ENCODE peak calls at places on chromosomes 2 and 18, in ten cellular contexts. One of them, this sample, is unnamed. For H3K4me1, the result is how much of the 10 kb centered on the place peaks cover.

GRCh38 chr2:109335586-109336266 is 206.7 kb downstream of the SH3RF3 start:
- DNase-seq in mucosa of descending colon: no peak
- DNase-seq in PC-9: no peak
- DNase-seq in right lobe of liver: no peak
- DNase-seq in K562: no peak
- DNase-seq in stomach: no peak
- DNase-seq in uterus: no peak
- DNase-seq in HCT116: no peak
- DNase-seq in CD8-positive, alpha-beta T cell: no peak
- DNase-seq in A549: no peak
- DNase-seq in this sample: peak

GRCh38 chr2:200592414-200593075 is 6.7 kb downstream of the AOX1 start:
- DNase-seq in stomach: no peak
- DNase-seq in A549: no peak
- DNase-seq in uterus: no peak
- DNase-seq in right lobe of liver: no peak
- DNase-seq in PC-9: no peak
- DNase-seq in K562: no peak
- DNase-seq in HCT116: no peak
- DNase-seq in CD8-positive, alpha-beta T cell: no peak
- DNase-seq in mucosa of descending colon: no peak
- DNase-seq in this sample: peak

GRCh38 chr2:145022671-145023330 is 502.9 kb upstream of the ZEB2 start:
- DNase-seq in mucosa of descending colon: no peak
- DNase-seq in CD8-positive, alpha-beta T cell: no peak
- DNase-seq in A549: peak
- DNase-seq in PC-9: no peak
- DNase-seq in K562: no peak
- DNase-seq in right lobe of liver: no peak
- DNase-seq in uterus: no peak
- DNase-seq in HCT116: no peak
- DNase-seq in stomach: no peak
- DNase-seq in this sample: no peak

GRCh38 chr2:113754989-113755689 is 1.3 kb downstream of the SLC35F5 start:
- DNase-seq in A549: no peak
- DNase-seq in mucosa of descending colon: no peak
- DNase-seq in K562: no peak
- DNase-seq in CD8-positive, alpha-beta T cell: no peak
- DNase-seq in right lobe of liver: no peak
- DNase-seq in stomach: no peak
- DNase-seq in uterus: no peak
- DNase-seq in PC-9: no peak
- DNase-seq in HCT116: no peak
- DNase-seq in this sample: peak

GRCh38 chr2:101341901-101342624 is 33.6 kb upstream of the RNF149 start:
- DNase-seq in A549: peak
- DNase-seq in K562: peak
- DNase-seq in stomach: peak
- DNase-seq in mucosa of descending colon: peak
- DNase-seq in uterus: peak
- DNase-seq in HCT116: peak
- DNase-seq in PC-9: peak
- DNase-seq in CD8-positive, alpha-beta T cell: peak
- DNase-seq in right lobe of liver: peak
- DNase-seq in this sample: peak

GRCh38 chr18:13500227-13500865 is 226.0 kb downstream of the FAM210A start:
- DNase-seq in K562: no peak
- DNase-seq in HCT116: no peak
- DNase-seq in uterus: peak
- DNase-seq in mucosa of descending colon: no peak
- DNase-seq in right lobe of liver: no peak
- DNase-seq in PC-9: no peak
- DNase-seq in CD8-positive, alpha-beta T cell: no peak
- DNase-seq in stomach: no peak
- DNase-seq in A549: no peak
- DNase-seq in this sample: peak

GRCh38 chr2:168182850-168183249 is 64.5 kb downstream of the STK39 start:
- DNase-seq in PC-9: no peak
- DNase-seq in right lobe of liver: no peak
- DNase-seq in HCT116: no peak
- DNase-seq in mucosa of descending colon: no peak
- DNase-seq in uterus: no peak
- DNase-seq in stomach: no peak
- DNase-seq in A549: no peak
- DNase-seq in K562: no peak
- DNase-seq in CD8-positive, alpha-beta T cell: no peak
- DNase-seq in this sample: no peak

GRCh38 chr18:67300498-67300897 is 216.0 kb downstream of the DSEL start:
- DNase-seq in right lobe of liver: no peak
- DNase-seq in mucosa of descending colon: no peak
- DNase-seq in HCT116: no peak
- DNase-seq in K562: no peak
- DNase-seq in stomach: no peak
- DNase-seq in uterus: no peak
- DNase-seq in CD8-positive, alpha-beta T cell: no peak
- DNase-seq in PC-9: no peak
- DNase-seq in A549: no peak
- DNase-seq in this sample: no peak

GRCh38 chr2:73359915-73360697 is 25.5 kb upstream of the ALMS1 start:
- DNase-seq in PC-9: no peak
- DNase-seq in mucosa of descending colon: no peak
- DNase-seq in A549: peak
- DNase-seq in CD8-positive, alpha-beta T cell: no peak
- DNase-seq in HCT116: no peak
- DNase-seq in K562: peak
- DNase-seq in uterus: no peak
- DNase-seq in right lobe of liver: no peak
- DNase-seq in stomach: no peak
- DNase-seq in this sample: peak

GRCh38 chr2:175579646-175580045 is 398.1 kb upstream of the ATP5MC3 start:
- DNase-seq in mucosa of descending colon: no peak
- DNase-seq in CD8-positive, alpha-beta T cell: no peak
- DNase-seq in HCT116: no peak
- DNase-seq in PC-9: no peak
- DNase-seq in K562: no peak
- DNase-seq in A549: no peak
- DNase-seq in right lobe of liver: no peak
- DNase-seq in stomach: no peak
- DNase-seq in uterus: no peak
- DNase-seq in this sample: no peak

GRCh38 chr2:233026211-233026813 is 6.2 kb upstream of the NEU2 start:
- DNase-seq in stomach: no peak
- DNase-seq in PC-9: peak
- DNase-seq in CD8-positive, alpha-beta T cell: no peak
- DNase-seq in K562: no peak
- DNase-seq in HCT116: no peak
- DNase-seq in right lobe of liver: no peak
- DNase-seq in uterus: no peak
- DNase-seq in A549: no peak
- DNase-seq in mucosa of descending colon: no peak
- DNase-seq in this sample: peak

GRCh38 chr2:138223321-138223720 is 259.0 kb downstream of the HNMT start:
- DNase-seq in HCT116: no peak
- DNase-seq in A549: no peak
- DNase-seq in K562: no peak
- DNase-seq in PC-9: peak
- DNase-seq in mucosa of descending colon: no peak
- DNase-seq in CD8-positive, alpha-beta T cell: no peak
- DNase-seq in uterus: no peak
- DNase-seq in stomach: no peak
- DNase-seq in right lobe of liver: no peak
- DNase-seq in this sample: no peak

GRCh38 chr2:231162036-231162345 is 36.4 kb upstream of the ARMC9 start:
- DNase-seq in HCT116: no peak
- DNase-seq in CD8-positive, alpha-beta T cell: no peak
- DNase-seq in mucosa of descending colon: no peak
- DNase-seq in right lobe of liver: no peak
- DNase-seq in A549: no peak
- DNase-seq in PC-9: peak
- DNase-seq in uterus: no peak
- DNase-seq in K562: no peak
- DNase-seq in stomach: no peak
- DNase-seq in this sample: peak

GRCh38 chr2:25595393-25595792 is 78.0 kb downstream of the DTNB start:
- DNase-seq in uterus: no peak
- DNase-seq in HCT116: no peak
- DNase-seq in PC-9: no peak
- DNase-seq in stomach: no peak
- DNase-seq in K562: no peak
- DNase-seq in A549: no peak
- DNase-seq in right lobe of liver: no peak
- DNase-seq in CD8-positive, alpha-beta T cell: no peak
- DNase-seq in mucosa of descending colon: no peak
- DNase-seq in this sample: no peak

GRCh38 chr2:23492941-23493340 is 108.0 kb downstream of the KLHL29 start:
- DNase-seq in PC-9: no peak
- DNase-seq in stomach: no peak
- DNase-seq in mucosa of descending colon: no peak
- DNase-seq in HCT116: no peak
- DNase-seq in A549: no peak
- DNase-seq in right lobe of liver: peak
- DNase-seq in CD8-positive, alpha-beta T cell: no peak
- DNase-seq in uterus: no peak
- DNase-seq in K562: no peak
- DNase-seq in this sample: no peak

GRCh38 chr2:241903121-241904010 is 33.8 kb downstream of the RTP5 start:
- DNase-seq in A549: no peak
- DNase-seq in mucosa of descending colon: peak
- DNase-seq in stomach: peak
- DNase-seq in right lobe of liver: peak
- DNase-seq in PC-9: no peak
- DNase-seq in HCT116: no peak
- DNase-seq in uterus: peak
- DNase-seq in CD8-positive, alpha-beta T cell: no peak
- DNase-seq in K562: no peak
- DNase-seq in this sample: no peak

GRCh38 chr2:84881581-84882414 is 914 bp upstream of the TRABD2A start:
- DNase-seq in mucosa of descending colon: peak
- DNase-seq in A549: peak
- DNase-seq in right lobe of liver: peak
- DNase-seq in CD8-positive, alpha-beta T cell: peak
- DNase-seq in HCT116: peak
- DNase-seq in PC-9: peak
- DNase-seq in uterus: peak
- DNase-seq in stomach: peak
- DNase-seq in K562: peak
- DNase-seq in this sample: peak

GRCh38 chr2:175559613-175560012 is 378.1 kb upstream of the ATP5MC3 start:
- DNase-seq in uterus: no peak
- DNase-seq in right lobe of liver: no peak
- DNase-seq in PC-9: no peak
- DNase-seq in HCT116: no peak
- DNase-seq in K562: no peak
- DNase-seq in stomach: no peak
- DNase-seq in CD8-positive, alpha-beta T cell: no peak
- DNase-seq in A549: no peak
- DNase-seq in mucosa of descending colon: no peak
- DNase-seq in this sample: no peak

GRCh38 chr2:26724004-26724750 is 31.7 kb downstream of the KCNK3 start:
- DNase-seq in K562: peak
- DNase-seq in mucosa of descending colon: peak
- DNase-seq in stomach: peak
- DNase-seq in PC-9: peak
- DNase-seq in CD8-positive, alpha-beta T cell: no peak
- DNase-seq in HCT116: peak
- DNase-seq in uterus: peak
- DNase-seq in right lobe of liver: peak
- DNase-seq in A549: peak
- DNase-seq in this sample: peak
- H3K4me1 ChIP-seq in K562: under half
- H3K4me1 ChIP-seq in mucosa of descending colon: under half
- H3K4me1 ChIP-seq in stomach: under half
- H3K4me1 ChIP-seq in PC-9: half or more
- H3K4me1 ChIP-seq in CD8-positive, alpha-beta T cell: under half
- H3K4me1 ChIP-seq in HCT116: half or more
- H3K4me1 ChIP-seq in uterus: under half
- H3K4me1 ChIP-seq in right lobe of liver: under half
- H3K4me1 ChIP-seq in A549: half or more
- H3K4me1 ChIP-seq in this sample: under half

DNA sequence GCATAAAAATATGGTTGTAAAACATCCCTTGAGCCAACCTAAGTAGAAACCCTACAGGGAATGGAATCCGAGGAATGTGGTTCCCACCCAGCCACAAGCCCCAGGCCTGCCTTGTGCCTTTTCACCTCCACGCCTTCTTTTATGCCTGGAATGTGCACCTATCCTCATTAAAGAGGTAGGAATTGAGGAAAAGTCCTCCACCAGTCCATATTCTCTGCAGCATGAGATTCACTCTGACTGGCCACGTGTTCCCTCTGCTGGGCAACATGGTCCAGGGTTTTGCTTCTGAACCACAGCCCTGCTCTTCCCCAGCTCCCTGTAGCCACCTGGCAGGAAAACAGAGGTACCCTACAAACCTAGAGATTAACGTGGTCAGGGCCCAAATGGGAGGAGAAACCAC is 787.9 kb upstream of the RAB6C start:
- DNase-seq in right lobe of liver: no peak
- DNase-seq in CD8-positive, alpha-beta T cell: no peak
- DNase-seq in A549: no peak
- DNase-seq in K562: no peak
- DNase-seq in PC-9: peak
- DNase-seq in HCT116: no peak
- DNase-seq in uterus: no peak
- DNase-seq in mucosa of descending colon: no peak
- DNase-seq in stomach: no peak
- DNase-seq in this sample: peak
- TF ChIP-seq CTCF in right lobe of liver: no peak
- TF ChIP-seq CTCF in CD8-positive, alpha-beta T cell: no peak
- TF ChIP-seq CTCF in A549: no peak
- TF ChIP-seq CTCF in K562: no peak
- TF ChIP-seq CTCF in PC-9: no peak
- TF ChIP-seq CTCF in HCT116: no peak
- TF ChIP-seq CTCF in uterus: no peak
- TF ChIP-seq CTCF in mucosa of descending colon: no peak
- TF ChIP-seq CTCF in stomach: no peak
- TF ChIP-seq CTCF in this sample: no peak

GRCh38 chr2:45178854-45179253 is 169.6 kb upstream of the SIX2 start:
- DNase-seq in uterus: no peak
- DNase-seq in A549: no peak
- DNase-seq in HCT116: no peak
- DNase-seq in PC-9: no peak
- DNase-seq in K562: no peak
- DNase-seq in stomach: no peak
- DNase-seq in CD8-positive, alpha-beta T cell: no peak
- DNase-seq in right lobe of liver: no peak
- DNase-seq in mucosa of descending colon: no peak
- DNase-seq in this sample: no peak
- H3K4me1 ChIP-seq in uterus: under half
- H3K4me1 ChIP-seq in A549: under half
- H3K4me1 ChIP-seq in HCT116: under half
- H3K4me1 ChIP-seq in PC-9: half or more
- H3K4me1 ChIP-seq in K562: under half
- H3K4me1 ChIP-seq in stomach: under half
- H3K4me1 ChIP-seq in CD8-positive, alpha-beta T cell: under half
- H3K4me1 ChIP-seq in right lobe of liver: under half
- H3K4me1 ChIP-seq in mucosa of descending colon: under half
- H3K4me1 ChIP-seq in this sample: under half

DNA sequence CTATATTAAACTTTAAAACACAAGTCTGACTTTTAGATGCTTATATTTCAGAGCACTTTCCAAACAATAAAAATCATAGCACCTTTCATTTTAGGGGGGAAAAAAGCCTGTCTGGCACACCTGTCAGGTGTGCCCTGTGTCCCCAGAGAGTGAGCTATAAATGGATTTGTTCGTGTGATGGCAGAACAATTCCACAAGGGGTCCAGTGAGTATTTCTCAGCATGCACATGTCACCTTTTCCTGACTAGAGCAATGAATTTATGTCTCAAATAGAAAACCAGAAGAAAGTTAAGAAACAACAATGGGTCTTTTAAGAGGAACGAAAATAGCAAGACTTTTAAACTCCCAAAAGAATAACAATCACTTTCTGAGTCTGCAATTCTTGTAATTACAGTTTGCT is 55.9 kb downstream of the ACVR1C start:
- DNase-seq in uterus: no peak
- DNase-seq in A549: peak
- DNase-seq in stomach: no peak
- DNase-seq in mucosa of descending colon: no peak
- DNase-seq in K562: no peak
- DNase-seq in CD8-positive, alpha-beta T cell: no peak
- DNase-seq in PC-9: no peak
- DNase-seq in HCT116: peak
- DNase-seq in right lobe of liver: no peak
- DNase-seq in this sample: no peak
- TF ChIP-seq CTCF in uterus: no peak
- TF ChIP-seq CTCF in A549: peak
- TF ChIP-seq CTCF in stomach: peak
- TF ChIP-seq CTCF in mucosa of descending colon: no peak
- TF ChIP-seq CTCF in K562: peak
- TF ChIP-seq CTCF in CD8-positive, alpha-beta T cell: peak
- TF ChIP-seq CTCF in PC-9: peak
- TF ChIP-seq CTCF in HCT116: peak
- TF ChIP-seq CTCF in right lobe of liver: peak
- TF ChIP-seq CTCF in this sample: no peak